ENCODE peak calls at places on chromosome X, in seven cellular contexts. J is heart left ventricle, Z is HFFc6, X is HCT116, T is H9, A is OCI-LY7, E is GM13976. S is an unnamed sample.

GRCh38 chrX:23803931-23804381 is 21.0 kb downstream of the SAT1 start:
- DNase-seq in E (no peak), T (no peak), X (no peak), A (no peak), J (no peak), Z (peak), S (no peak)

GRCh38 chrX:100944601-100945000 is 15.9 kb upstream of the XKRX start:
- DNase-seq in X (no peak), E (no peak), J (no peak), T (no peak), Z (no peak), A (no peak), S (no peak)

GRCh38 chrX:19046343-19047215 is 62.7 kb upstream of the PHKA2 start:
- DNase-seq in T (no peak), E (no peak), A (no peak), J (no peak), Z (peak), X (peak), S (no peak)

GRCh38 chrX:10821293-10821692 is 200.9 kb upstream of the MID1 start:
- DNase-seq in E (no peak), A (no peak), Z (no peak), T (no peak), J (no peak), X (no peak), S (no peak)

GRCh38 chrX:15855562-15856256 is 1.1 kb upstream of the AP1S2 start:
- DNase-seq in E (no peak), J (no peak), Z (no peak), T (no peak), A (peak), X (no peak), S (no peak)

GRCh38 chrX:30653415-30654131 is at the start of gene GK:
- DNase-seq in E (peak), T (peak), Z (peak), J (no peak), A (peak), X (no peak), S (peak)

GRCh38 chrX:9091253-9091652 is 57.3 kb upstream of the FAM9B start:
- DNase-seq in X (no peak), E (no peak), Z (no peak), J (no peak), T (no peak), A (no peak), S (no peak)

GRCh38 chrX:10922158-10922557 is 189.0 kb upstream of the HCCS start:
- DNase-seq in Z (peak), T (no peak), J (no peak), X (no peak), A (no peak), E (no peak), S (no peak)

GRCh38 chrX:53631156-53631555 is 55.4 kb downstream of the HUWE1 start:
- DNase-seq in X (no peak), E (no peak), A (no peak), Z (peak), J (no peak), T (no peak), S (no peak)

GRCh38 chrX:70480660-70481018 is 36.0 kb downstream of the DLG3 start:
- DNase-seq in A (no peak), Z (no peak), E (no peak), X (no peak), J (peak), T (no peak), S (no peak)

GRCh38 chrX:108139303-108139702 is 47.7 kb downstream of the ATG4A start:
- DNase-seq in Z (peak), X (no peak), A (peak), E (no peak), T (peak), J (no peak), S (no peak)

GRCh38 chrX:45140812-45141211 is 59.9 kb downstream of the DIPK2B start:
- DNase-seq in A (no peak), Z (no peak), X (no peak), J (no peak), T (no peak), E (no peak), S (no peak)

GRCh38 chrX:144791298-144791697 is 456.0 kb upstream of the SPANXN1 start:
- DNase-seq in X (no peak), J (no peak), A (no peak), E (no peak), T (no peak), Z (no peak), S (no peak)

GRCh38 chrX:50609796-50610195 is 139.2 kb upstream of the DGKK start:
- DNase-seq in Z (no peak), A (no peak), E (no peak), J (no peak), T (no peak), X (no peak), S (no peak)

GRCh38 chrX:78710146-78710545 is 37.4 kb upstream of the LPAR4 start:
- DNase-seq in Z (no peak), T (no peak), E (no peak), J (no peak), X (no peak), A (no peak), S (no peak)

GRCh38 chrX:23373129-23373804 is 38.6 kb downstream of the PTCHD1 start:
- DNase-seq in Z (peak), A (no peak), X (no peak), E (no peak), T (no peak), J (no peak), S (no peak)

GRCh38 chrX:10054396-10054795 is 87.2 kb downstream of the CLDN34 start:
- DNase-seq in X (no peak), T (no peak), Z (no peak), E (no peak), J (no peak), A (no peak), S (no peak)

GRCh38 chrX:115344885-115345653 is 55.6 kb downstream of the LUZP4 start:
- DNase-seq in Z (peak), J (peak), X (peak), E (no peak), A (no peak), T (peak), S (peak)

GRCh38 chrX:31201503-31201902 is 129.7 kb upstream of the FTHL17 start:
- DNase-seq in Z (no peak), A (no peak), J (no peak), T (no peak), X (no peak), E (no peak), S (no peak)

GRCh38 chrX:12496343-12496742 is 294.9 kb upstream of the PRPS2 start:
- DNase-seq in J (no peak), E (no peak), X (no peak), T (no peak), Z (no peak), A (no peak), S (no peak)

GRCh38 chrX:113699939-113700338 is 859.3 kb upstream of the AMOT start:
- DNase-seq in E (no peak), X (no peak), J (no peak), Z (no peak), A (no peak), T (no peak), S (no peak)

GRCh38 chrX:56802921-56803848 is 74.1 kb downstream of the NBDY start:
- DNase-seq in T (peak), A (no peak), Z (no peak), E (peak), X (no peak), J (peak), S (peak)
- TF ChIP-seq CTCF in T (peak), A (no peak), Z (no peak), E (peak), X (no peak), J (no peak), S (no peak)

GRCh38 chrX:46574941-46575381 is 1.4 kb downstream of the CHST7 start:
- DNase-seq in T (peak), X (no peak), E (peak), J (no peak), A (peak), Z (no peak), S (peak)

GRCh38 chrX:46573896-46574336 is 351 bp downstream of the CHST7 start:
- DNase-seq in T (peak), A (peak), E (peak), J (peak), X (no peak), Z (no peak), S (peak)

GRCh38 chrX:46572295-46572936 is 1.1 kb upstream of the CHST7 start:
- DNase-seq in X (no peak), A (peak), E (peak), J (no peak), T (no peak), Z (no peak), S (no peak)

GRCh38 chrX:46574337-46574940 is 874 bp downstream of the CHST7 start:
- DNase-seq in A (peak), X (no peak), T (peak), Z (no peak), J (no peak), E (no peak), S (peak)

DNA sequence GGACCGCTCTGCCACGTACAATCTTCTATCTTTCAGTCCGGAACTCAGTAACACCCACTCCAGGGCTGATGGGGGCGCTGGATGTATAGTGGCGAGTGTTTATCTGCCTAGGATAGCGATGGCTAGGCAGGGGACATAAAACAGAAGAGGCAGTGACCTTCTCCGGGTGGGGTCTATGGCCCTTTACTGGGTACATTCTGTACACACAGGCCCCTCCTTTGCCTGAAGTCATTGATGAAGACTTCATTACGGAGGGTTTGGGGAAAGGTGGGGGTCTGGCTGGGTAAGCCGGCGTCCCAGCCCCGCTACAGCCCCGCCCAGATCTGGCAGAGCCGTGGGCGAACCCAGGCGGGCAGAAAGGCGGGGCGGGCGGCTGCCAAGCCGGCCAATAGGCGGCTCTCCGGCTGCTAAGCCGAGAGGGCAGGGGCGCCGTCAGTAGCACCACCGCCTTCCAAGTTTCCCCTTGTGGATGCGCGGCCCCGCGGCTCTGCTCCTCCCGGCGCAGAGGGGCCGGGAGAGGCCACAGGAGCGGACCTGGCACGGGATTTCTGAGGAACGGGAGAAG is at the start of gene CHST7:
- DNase-seq in E (peak), X (peak), J (peak), T (peak), Z (peak), A (peak), S (peak)
- TF ChIP-seq CTCF in E (peak), X (peak), J (peak), T (peak), Z (peak), A (peak), S (no peak)

DNA sequence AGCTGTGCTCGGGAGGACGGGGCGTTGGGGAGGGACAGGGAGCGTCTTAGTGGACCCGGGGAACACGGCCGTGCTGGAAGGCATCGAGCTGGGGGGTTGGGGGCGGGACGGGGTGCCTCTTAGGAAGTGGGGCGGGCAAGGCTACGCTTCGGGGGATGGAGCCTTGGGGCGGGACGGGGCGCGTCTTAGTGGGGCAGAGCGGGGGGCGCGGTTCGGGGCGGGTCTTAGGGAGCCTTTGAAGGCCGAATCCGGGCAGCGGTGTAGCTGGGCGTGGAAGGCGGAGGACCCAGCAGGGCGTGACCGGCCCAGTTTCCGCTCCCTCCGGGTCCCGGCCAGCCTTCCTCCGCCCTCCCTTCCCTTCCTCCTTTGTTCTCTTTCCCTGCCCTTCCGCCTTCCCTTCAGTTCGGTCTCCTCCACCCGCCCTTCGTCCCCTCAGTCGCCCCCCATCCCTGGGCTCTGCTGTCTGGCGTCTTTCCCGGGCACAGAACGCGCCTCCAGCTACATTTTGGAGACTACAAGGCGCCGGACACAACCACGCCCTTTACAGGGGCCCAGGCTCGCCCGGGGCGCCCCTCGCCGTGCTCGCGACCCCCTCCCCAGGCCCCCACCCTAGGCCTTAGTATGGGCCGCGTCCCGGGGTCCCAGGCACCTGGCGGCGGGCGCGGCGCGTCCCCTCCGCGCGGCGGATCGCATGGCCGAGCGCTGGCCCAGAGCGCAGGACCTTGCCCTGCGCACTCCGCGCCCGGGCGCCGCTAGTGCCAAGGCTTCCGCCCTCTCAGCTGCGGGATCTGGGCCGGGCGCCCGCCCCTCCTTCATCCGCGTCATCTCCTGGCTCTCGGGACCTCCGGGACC is at the start of gene ARSD:
- DNase-seq in X (peak), J (peak), Z (peak), E (peak), A (no peak), T (peak), S (peak)
- TF ChIP-seq CTCF in X (no peak), J (no peak), Z (no peak), E (no peak), A (no peak), T (no peak), S (no peak)

GRCh38 chrX:120499301-120500097 is 30.4 kb upstream of the LAMP2 start:
- DNase-seq in J (no peak), A (no peak), X (no peak), Z (no peak), T (no peak), E (no peak), S (no peak)
- TF ChIP-seq CTCF in J (no peak), A (no peak), X (no peak), Z (no peak), T (no peak), E (no peak), S (no peak)

S was measured in glutamatergic neuron.